ENCODE peak calls at places on chromosomes 12 and 14, in six cellular contexts. Y is H1, I is HepG2, W is GM12891, S is SK-N-SH, K is GM12878. D is an unnamed sample.
A peak's percentile ranks its signal among the peaks of the same experiment; 100 is the strongest.

GRCh38 chr12:74689071-74689655 is 151.5 kb downstream of the ATXN7L3B start:
- DNase-seq in I (peak; percentile 20), W (no peak), K (no peak), S (peak; percentile 5), Y (no peak), D (no peak)

GRCh38 chr12:71158361-71158882 is 623 bp upstream of the TSPAN8 start:
- DNase-seq in S (no peak), W (no peak), I (peak; percentile 54), K (no peak), Y (no peak), D (no peak)

GRCh38 chr14:54329082-54329695 is 67.6 kb upstream of the CDKN3 start:
- DNase-seq in W (peak; percentile 14), K (no peak), Y (peak; percentile 64), I (peak; percentile 65), S (no peak), D (no peak)

GRCh38 chr14:91870001-91870400 is 2.7 kb upstream of the TC2N start:
- DNase-seq in Y (no peak), I (peak; percentile 5), K (no peak), S (no peak), W (no peak), D (no peak)

GRCh38 chr12:113639474-113639873 is 167.8 kb upstream of the LHX5 start:
- DNase-seq in I (no peak), Y (no peak), S (no peak), W (no peak), K (no peak), D (no peak)

GRCh38 chr12:47071241-47071852 is 8.1 kb upstream of the PCED1B start:
- DNase-seq in W (no peak), I (peak; percentile 6), K (no peak), Y (no peak), S (no peak), D (no peak)

GRCh38 chr14:88559852-88560251 is 3.0 kb upstream of the ZC3H14 start:
- DNase-seq in Y (no peak), I (peak; percentile 53), W (no peak), S (peak; percentile 41), K (no peak), D (no peak)

GRCh38 chr14:105173901-105174894 is 5.6 kb upstream of the JAG2 start:
- DNase-seq in S (no peak), W (peak; percentile 69), I (no peak), Y (no peak), K (no peak), D (no peak)

GRCh38 chr14:104382361-104383087 is 197.0 kb upstream of the C14orf180 start:
- DNase-seq in S (no peak), Y (no peak), W (no peak), K (no peak), I (no peak), D (no peak)

GRCh38 chr12:45337835-45338234 is 121.9 kb downstream of the ANO6 start:
- DNase-seq in Y (no peak), K (no peak), W (no peak), I (no peak), S (no peak), D (no peak)

GRCh38 chr12:44464180-44464579 is 411.9 kb downstream of the NELL2 start:
- DNase-seq in Y (peak; percentile 5), S (no peak), W (no peak), K (no peak), I (no peak), D (no peak)

GRCh38 chr14:100603341-100604125 is 16.3 kb upstream of the BEGAIN start:
- DNase-seq in I (no peak), Y (no peak), W (no peak), K (no peak), S (peak; percentile 17), D (no peak)

GRCh38 chr14:25658988-25659387 is 609.0 kb upstream of the STXBP6 start:
- DNase-seq in I (no peak), S (no peak), K (no peak), Y (no peak), W (no peak), D (no peak)

GRCh38 chr12:110846615-110847566 is at the start of gene CCDC63:
- DNase-seq in I (peak; percentile 14), Y (peak; percentile 25), K (no peak), W (peak; percentile 59), S (peak; percentile 86), D (peak; percentile 53)

GRCh38 chr12:87082756-87083155 is 826.6 kb upstream of the MGAT4C start:
- DNase-seq in W (no peak), Y (no peak), I (no peak), S (no peak), K (no peak), D (no peak)

GRCh38 chr12:10695852-10696251 is 22.0 kb upstream of the STYK1 start:
- DNase-seq in S (no peak), I (no peak), Y (no peak), K (no peak), W (no peak), D (no peak)

GRCh38 chr12:10084733-10085132 is 14.1 kb downstream of the CLEC1A start:
- DNase-seq in W (no peak), I (no peak), Y (no peak), K (no peak), S (no peak), D (no peak)

GRCh38 chr12:89707992-89708792 is 446 bp downstream of the ATP2B1 start:
- DNase-seq in K (no peak), W (no peak), Y (no peak), I (no peak), S (peak; percentile 56), D (peak; percentile 18)

GRCh38 chr12:38662851-38663250 is 242.5 kb downstream of the CPNE8 start:
- DNase-seq in Y (no peak), K (no peak), W (no peak), I (no peak), S (no peak), D (no peak)

GRCh38 chr12:52715416-52715815 is 12.1 kb upstream of the KRT77 start:
- DNase-seq in I (peak; percentile 31), K (no peak), W (no peak), S (peak; percentile 30), Y (no peak), D (no peak)

GRCh38 chr12:111775205-111776193 is 8.8 kb downstream of the ALDH2 start:
- DNase-seq in I (peak; percentile 80), W (peak; percentile 69), Y (no peak), S (peak; percentile 66), K (peak; percentile 70), D (no peak)

GRCh38 chr12:99498756-99499155 is 148.8 kb upstream of the GARIN6 start:
- DNase-seq in W (no peak), Y (peak; percentile 23), K (no peak), I (no peak), S (no peak), D (no peak)

GRCh38 chr12:124422570-124423523 is 128.0 kb downstream of the RFLNA start:
- DNase-seq in S (peak; percentile 97), Y (no peak), I (peak; percentile 58), K (no peak), W (no peak), D (no peak)

GRCh38 chr12:51836012-51836832 is 12.3 kb downstream of the FIGNL2 start:
- DNase-seq in S (no peak), I (no peak), Y (no peak), W (no peak), K (no peak), D (no peak)

GRCh38 chr14:63910593-63911363 is 58.0 kb downstream of the SYNE2 start:
- DNase-seq in Y (no peak), K (no peak), S (peak; percentile 32), I (no peak), W (no peak), D (no peak)

GRCh38 chr14:103746706-103747105 is 31.1 kb downstream of the ZFYVE21 start:
- DNase-seq in W (no peak), I (no peak), Y (no peak), K (no peak), S (no peak), D (no peak)

GRCh38 chr14:63901434-63902085 is 48.8 kb downstream of the SYNE2 start:
- DNase-seq in Y (no peak), K (no peak), I (no peak), W (no peak), S (no peak), D (no peak)

GRCh38 chr12:59708484-59708883 is 112.7 kb downstream of the SLC16A7 start:
- DNase-seq in W (no peak), K (no peak), Y (no peak), S (no peak), I (no peak), D (no peak)

GRCh38 chr12:51895378-51896135 is 7.7 kb downstream of the ANKRD33 start:
- DNase-seq in W (no peak), S (peak; percentile 16), I (no peak), K (no peak), Y (no peak), D (no peak)

DNA sequence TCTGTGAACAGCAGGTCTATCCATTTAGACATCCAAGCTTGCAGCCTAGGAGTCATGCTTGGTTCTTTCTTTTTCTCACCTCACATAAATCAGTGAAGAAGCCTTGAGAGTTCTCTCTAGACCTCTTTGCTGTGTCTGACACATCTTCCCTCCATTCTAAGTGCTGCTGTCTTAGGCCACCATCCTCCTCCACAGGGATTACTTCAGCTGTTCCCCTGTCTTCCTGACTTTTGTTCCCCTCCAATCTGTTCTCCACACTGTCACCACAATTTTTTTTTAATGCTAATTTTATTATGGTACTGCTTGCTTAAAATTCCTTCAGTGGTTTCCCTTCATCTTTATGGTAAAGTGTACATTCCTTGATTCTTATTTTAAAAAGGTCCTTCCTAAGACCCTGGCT is 71.8 kb downstream of the DERA start:
- DNase-seq in W (no peak), I (no peak), K (no peak), S (no peak), Y (no peak), D (no peak)
- TF ChIP-seq POLR2AphosphoS5 in W (no peak), I (no peak), K (no peak), S (no peak), Y (no peak), D (no peak)

GRCh38 chr12:121209221-121209620 is 708 bp upstream of the P2RX4 start:
- DNase-seq in K (no peak), W (no peak), S (no peak), I (no peak), Y (no peak), D (no peak)
- TF ChIP-seq TAF1 in K (no peak), W (no peak), S (no peak), I (no peak), Y (no peak), D (no peak)

DNA sequence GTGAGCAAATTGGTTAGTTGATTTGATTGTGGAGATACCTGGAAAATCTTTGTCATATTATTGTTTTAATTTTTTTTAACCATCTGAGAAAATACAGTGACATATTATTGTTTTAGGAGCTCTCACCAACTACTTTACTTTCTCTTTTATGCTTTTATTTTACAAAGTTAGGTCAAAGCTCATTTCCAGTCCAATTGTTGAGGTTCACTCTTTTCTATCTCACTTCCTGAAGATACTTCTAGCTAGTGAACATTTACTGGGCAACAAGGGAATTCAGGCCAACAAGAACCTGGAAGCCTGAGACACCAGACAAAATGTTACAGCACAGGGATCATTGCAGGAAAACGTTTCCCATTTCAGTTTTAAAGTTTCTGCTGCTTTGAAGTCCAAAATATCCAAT is 3.9 kb downstream of the TMEM30B start:
- DNase-seq in Y (no peak), K (no peak), W (no peak), S (no peak), I (no peak), D (no peak)
- TF ChIP-seq POLR2AphosphoS5 in Y (no peak), K (no peak), W (no peak), S (no peak), I (no peak), D (no peak)

DNA sequence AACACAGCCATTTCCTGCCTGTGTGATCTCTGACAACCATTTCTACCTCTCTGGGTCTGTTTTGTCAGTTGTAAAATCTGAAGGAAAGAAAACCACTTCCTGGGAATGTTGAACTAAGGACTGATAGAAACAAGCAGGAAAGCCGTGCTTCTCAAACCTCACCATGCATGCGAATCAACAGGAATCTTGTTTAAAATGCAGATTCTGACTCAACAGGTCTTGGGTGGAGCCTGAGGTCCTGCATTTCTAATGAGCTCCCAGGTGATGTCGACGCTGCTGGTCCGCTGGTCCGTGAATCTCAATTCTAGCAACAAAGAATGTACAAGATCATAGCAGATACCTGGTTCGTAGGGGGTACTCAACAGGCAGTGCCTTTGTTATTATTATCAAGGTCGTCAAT is 38.0 kb upstream of the GPATCH2L start:
- DNase-seq in I (no peak), S (no peak), K (no peak), W (no peak), Y (no peak), D (no peak)
- TF ChIP-seq TAF1 in I (no peak), S (no peak), K (no peak), W (no peak), Y (no peak), D (no peak)